ENCODE peak calls at places on chromosomes 7 and 10, in five cellular contexts. Z is A549, N is adrenal gland, S is HCT116, L is heart left ventricle. A is an unnamed sample.

GRCh38 chr7:46257766-46258448 is 336.8 kb upstream of the IGFBP3 start:
- DNase-seq in Z (peak), N (no peak), S (peak), L (no peak), A (peak)

GRCh38 chr10:72242675-72243074 is 26.6 kb upstream of the ASCC1 start:
- DNase-seq in Z (no peak), N (peak), S (no peak), L (peak), A (no peak)

GRCh38 chr7:27194641-27195379 is 5.1 kb downstream of the HOXA13 start:
- DNase-seq in Z (no peak), N (no peak), S (no peak), L (no peak), A (no peak)

GRCh38 chr7:105697753-105698152 is 116.5 kb upstream of the EFCAB10 start:
- DNase-seq in Z (no peak), N (no peak), S (no peak), L (no peak), A (no peak)

GRCh38 chr10:128854965-128855364 is 612.1 kb upstream of the MGMT start:
- DNase-seq in Z (no peak), N (peak), S (no peak), L (peak), A (no peak)

GRCh38 chr10:114645729-114646128 is 12.3 kb downstream of the ABLIM1 start:
- DNase-seq in Z (no peak), N (no peak), S (no peak), L (no peak), A (no peak)

GRCh38 chr10:64044098-64044497 is 522.9 kb downstream of the REEP3 start:
- DNase-seq in Z (no peak), N (no peak), S (no peak), L (no peak), A (no peak)

GRCh38 chr7:129949292-129950133 is 3.2 kb downstream of the UBE2H start:
- DNase-seq in Z (no peak), N (peak), S (peak), L (no peak), A (no peak)

GRCh38 chr10:88881922-88882645 is 2.0 kb downstream of the STAMBPL1 start:
- DNase-seq in Z (no peak), N (no peak), S (no peak), L (no peak), A (no peak)

GRCh38 chr7:73830872-73831655 is at the start of gene CLDN4:
- DNase-seq in Z (no peak), N (no peak), S (peak), L (peak), A (no peak)

GRCh38 chr10:79149662-79150443 is 81.1 kb downstream of the ZMIZ1 start:
- DNase-seq in Z (peak), N (peak), S (peak), L (peak), A (peak)

GRCh38 chr7:83941300-83941699 is 253.3 kb downstream of the SEMA3A start:
- DNase-seq in Z (no peak), N (no peak), S (no peak), L (no peak), A (no peak)

GRCh38 chr7:7681191-7681935 is 37.0 kb downstream of the RPA3 start:
- DNase-seq in Z (peak), N (peak), S (peak), L (no peak), A (no peak)

GRCh38 chr10:112269266-112269665 is 13.9 kb upstream of the TECTB start:
- DNase-seq in Z (no peak), N (no peak), S (no peak), L (no peak), A (no peak)

GRCh38 chr10:112274831-112275230 is 8.4 kb upstream of the TECTB start:
- DNase-seq in Z (no peak), N (no peak), S (no peak), L (no peak), A (no peak)

GRCh38 chr10:112275512-112276245 is 7.5 kb upstream of the TECTB start:
- DNase-seq in Z (no peak), N (no peak), S (no peak), L (no peak), A (no peak)

DNA sequence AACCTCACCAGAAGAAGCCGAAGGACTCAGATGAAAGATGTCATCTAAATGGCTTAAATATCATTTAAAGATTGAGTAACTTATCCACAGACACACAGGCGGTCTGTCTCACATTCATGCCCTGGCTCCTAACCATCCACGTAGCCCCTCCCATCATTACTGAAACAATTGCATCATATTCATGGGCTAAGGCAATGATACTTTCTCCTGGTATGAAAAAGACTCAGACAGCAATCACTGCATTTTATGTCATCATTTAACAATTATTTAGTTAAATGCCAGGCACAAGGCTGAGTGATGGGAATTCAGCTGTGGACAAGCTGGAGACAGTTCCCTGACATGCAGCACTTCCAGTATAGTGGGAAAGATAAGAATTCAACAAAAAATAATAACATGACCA is 11.2 kb upstream of the TECTB start:
- DNase-seq in Z (no peak), N (no peak), S (no peak), L (no peak), A (no peak)
- TF ChIP-seq POLR2A in Z (no peak), N (no peak), S (no peak), L (no peak), A (no peak)

GRCh38 chr10:33005322-33006282 is 47.6 kb upstream of the ITGB1 start:
- DNase-seq in Z (peak), N (peak), S (peak), L (peak), A (peak)
- TF ChIP-seq POLR2A in Z (no peak), N (peak), S (no peak), L (peak), A (peak)

GRCh38 chr7:4747013-4747412 is 28.4 kb upstream of the AP5Z1 start:
- DNase-seq in Z (no peak), N (no peak), S (no peak), L (no peak), A (no peak)

GRCh38 chr7:4745265-4745919 is 30.0 kb upstream of the AP5Z1 start:
- DNase-seq in Z (no peak), N (no peak), S (no peak), L (no peak), A (no peak)

GRCh38 chr7:4742852-4743251 is 32.6 kb upstream of the AP5Z1 start:
- DNase-seq in Z (no peak), N (no peak), S (no peak), L (no peak), A (no peak)

GRCh38 chr7:4745971-4746919 is 29.2 kb upstream of the AP5Z1 start:
- DNase-seq in Z (peak), N (peak), S (no peak), L (no peak), A (peak)

GRCh38 chr7:4744391-4745264 is 30.8 kb upstream of the AP5Z1 start:
- DNase-seq in Z (peak), N (peak), S (peak), L (peak), A (peak)
- TF ChIP-seq POLR2A in Z (no peak), N (peak), S (no peak), L (peak), A (peak)

GRCh38 chr10:133359972-133360610 is 2.3 kb upstream of the FUOM start:
- DNase-seq in Z (no peak), N (no peak), S (no peak), L (no peak), A (no peak)

GRCh38 chr10:133359554-133359971 is 1.7 kb upstream of the FUOM start:
- DNase-seq in Z (no peak), N (no peak), S (no peak), L (no peak), A (no peak)

GRCh38 chr10:133361227-133361626 is 3.4 kb upstream of the FUOM start:
- DNase-seq in Z (no peak), N (no peak), S (no peak), L (no peak), A (no peak)

GRCh38 chr10:133362846-133363245 is 5.0 kb upstream of the FUOM start:
- DNase-seq in Z (no peak), N (no peak), S (no peak), L (no peak), A (no peak)

DNA sequence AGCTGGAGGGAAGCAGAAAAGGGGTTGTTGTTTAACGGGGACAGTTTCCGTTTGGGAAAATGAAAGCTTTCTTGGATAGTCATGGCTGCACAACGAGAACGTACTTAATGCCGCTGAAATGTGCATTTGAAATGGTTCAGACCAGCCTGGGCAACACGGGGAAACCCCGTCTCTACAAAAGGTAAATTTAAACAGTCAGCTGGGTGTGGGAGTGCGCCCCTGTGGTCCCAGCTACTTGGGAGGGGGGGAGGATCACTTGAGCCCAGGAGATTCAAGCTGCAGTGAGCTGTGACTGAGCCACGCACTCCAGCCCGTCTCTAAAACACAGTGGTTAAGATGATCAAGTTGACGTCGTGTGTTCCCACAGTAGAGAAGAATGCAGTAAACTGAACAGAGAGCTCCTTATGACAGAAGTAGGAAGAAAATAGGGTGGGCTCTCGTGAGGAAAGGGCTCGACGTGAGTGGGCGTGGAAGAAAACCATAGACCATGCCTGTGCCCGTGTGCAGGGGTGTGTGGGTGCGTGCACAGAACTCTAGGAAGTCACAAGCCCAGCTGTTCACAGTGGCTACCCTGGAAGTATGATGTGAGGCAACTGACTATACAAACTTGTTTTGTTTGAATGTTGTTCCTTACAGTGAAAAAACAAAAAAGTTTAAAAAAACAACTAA is 4.1 kb upstream of the FUOM start:
- DNase-seq in Z (no peak), N (no peak), S (no peak), L (no peak), A (no peak)
- TF ChIP-seq POLR2A in Z (no peak), N (no peak), S (no peak), L (no peak), A (no peak)

GRCh38 chr7:954330-955238 is at the start of gene ADAP1:
- DNase-seq in Z (peak), N (no peak), S (no peak), L (peak), A (no peak)

GRCh38 chr7:951881-952547 is 2.5 kb downstream of the ADAP1 start:
- DNase-seq in Z (no peak), N (no peak), S (no peak), L (peak), A (no peak)

GRCh38 chr7:956031-956430 is 1.6 kb upstream of the ADAP1 start:
- DNase-seq in Z (no peak), N (no peak), S (no peak), L (peak), A (no peak)

GRCh38 chr7:952548-953441 is 1.7 kb downstream of the ADAP1 start:
- DNase-seq in Z (no peak), N (no peak), S (no peak), L (peak), A (no peak)

DNA sequence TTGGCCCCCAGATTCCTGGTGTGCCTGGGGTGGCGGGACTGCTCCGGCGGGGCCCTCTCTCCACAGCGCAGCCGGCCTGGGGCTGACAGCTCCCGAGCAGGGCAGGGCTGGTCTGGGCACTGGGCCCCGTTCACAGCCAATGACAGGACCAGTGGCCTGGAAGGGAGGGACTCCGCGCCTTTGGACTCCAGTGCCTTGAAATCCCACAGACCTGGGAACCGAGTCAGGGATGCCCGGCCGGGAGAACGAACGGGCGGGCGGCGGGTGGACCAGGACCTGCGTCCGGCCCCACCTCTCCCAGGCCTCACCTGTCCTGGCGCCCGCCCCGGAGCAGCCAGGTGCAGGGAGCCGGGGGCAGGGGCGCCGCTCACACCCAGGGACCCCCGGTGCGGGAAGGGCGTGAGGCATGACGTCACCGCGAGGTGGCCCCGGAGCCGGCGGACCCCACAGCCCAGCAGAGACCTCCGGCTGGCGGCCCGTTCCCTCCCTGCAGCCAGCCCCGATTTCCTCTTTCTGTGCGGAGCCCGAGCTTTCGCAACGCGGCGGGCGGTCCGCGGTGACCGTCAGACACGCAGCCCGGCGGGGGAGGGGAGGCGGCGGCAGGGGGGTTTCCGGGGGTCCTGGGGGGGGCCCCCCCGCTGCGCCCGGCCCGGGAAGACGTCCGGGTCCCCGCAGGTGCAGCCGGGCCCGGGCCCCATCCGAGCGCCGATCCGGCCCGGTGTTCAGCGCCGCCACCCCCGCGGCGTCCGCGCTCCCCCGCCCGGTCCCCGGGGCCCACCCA is 743 bp downstream of the ADAP1 start:
- DNase-seq in Z (peak), N (peak), S (no peak), L (peak), A (no peak)
- TF ChIP-seq POLR2A in Z (no peak), N (no peak), S (no peak), L (no peak), A (no peak)

DNA sequence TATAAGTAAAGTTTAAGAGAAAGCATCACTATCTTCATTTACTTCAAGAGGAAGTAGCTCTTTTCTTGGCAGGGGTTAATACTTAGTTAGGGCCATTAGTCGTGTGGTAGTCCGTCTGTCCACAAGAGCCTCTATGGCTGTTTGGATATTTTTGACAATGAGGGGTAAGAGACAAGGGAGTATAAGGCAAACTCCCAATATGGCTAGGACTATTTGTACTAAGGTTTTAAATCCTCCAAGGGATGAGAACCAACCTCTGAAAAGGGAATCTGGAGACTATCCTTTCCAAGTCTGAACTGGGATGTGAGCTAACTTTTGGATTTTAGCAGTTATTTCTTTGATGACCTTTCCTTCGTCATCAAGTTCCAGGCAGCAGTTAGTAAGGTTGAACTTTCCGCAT is at the start of gene ZNF117:
- DNase-seq in Z (no peak), N (no peak), S (no peak), L (no peak), A (no peak)
- TF ChIP-seq POLR2A in Z (no peak), N (no peak), S (no peak), L (no peak), A (no peak)

GRCh38 chr10:119303886-119304285 is 96.5 kb downstream of the GRK5 start:
- DNase-seq in Z (no peak), N (no peak), S (no peak), L (peak), A (no peak)

GRCh38 chr10:119304541-119304940 is 97.2 kb downstream of the GRK5 start:
- DNase-seq in Z (no peak), N (no peak), S (no peak), L (peak), A (no peak)

GRCh38 chr10:119306964-119307363 is 99.6 kb downstream of the GRK5 start:
- DNase-seq in Z (no peak), N (no peak), S (no peak), L (no peak), A (no peak)

GRCh38 chr10:119306514-119306951 is 99.2 kb downstream of the GRK5 start:
- DNase-seq in Z (peak), N (no peak), S (no peak), L (peak), A (no peak)

DNA sequence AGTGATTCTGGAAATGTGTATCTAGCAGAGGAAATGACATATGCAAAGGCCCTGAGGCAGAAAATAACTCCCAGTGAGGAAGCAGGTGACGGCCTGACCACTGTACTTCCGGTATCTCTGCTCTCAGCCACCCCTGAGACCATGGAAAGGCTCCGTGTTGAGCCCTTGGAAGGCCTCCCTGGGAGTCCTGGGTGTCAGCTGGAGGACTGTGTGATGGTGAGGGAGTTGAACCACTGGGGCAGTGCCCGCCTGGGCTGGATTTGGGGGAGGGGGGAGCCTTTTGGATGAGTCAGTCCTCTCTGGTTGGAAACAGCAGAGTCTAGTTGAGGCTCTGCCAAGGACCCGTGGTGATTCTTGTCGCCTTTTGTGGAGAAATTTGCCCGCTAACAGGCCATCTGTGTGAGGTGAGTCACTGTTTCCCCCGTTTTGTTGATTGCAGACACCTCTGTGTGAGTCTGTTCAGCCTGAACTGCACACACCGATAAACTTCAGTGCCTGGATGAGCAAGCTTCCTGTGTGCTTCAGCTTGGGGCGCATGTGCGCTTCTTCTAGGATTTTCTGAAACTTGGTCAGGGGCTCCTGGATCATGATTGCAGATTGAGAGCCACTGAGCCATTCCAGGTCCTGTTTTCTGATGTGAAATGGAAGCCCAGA is 98.6 kb downstream of the GRK5 start:
- DNase-seq in Z (peak), N (peak), S (peak), L (peak), A (peak)
- TF ChIP-seq POLR2A in Z (no peak), N (no peak), S (no peak), L (no peak), A (no peak)

A was measured in H54.